ENCODE peak calls at places on chromosomes 6 and 20, in five cellular contexts. One of them, this sample, is unnamed. For H3K4me1, the result is how much of the 10 kb centered on the place peaks cover.

GRCh38 chr6:27178001-27178730 is 69.3 kb upstream of the PRSS16 start:
- DNase-seq in left ventricle myocardium inferior: peak
- DNase-seq in GM23338: peak
- DNase-seq in tibial nerve: peak
- DNase-seq in heart right ventricle: peak
- DNase-seq in this sample: peak

GRCh38 chr20:24780648-24781047 is 168.4 kb upstream of the CST7 start:
- DNase-seq in heart right ventricle: no peak
- DNase-seq in left ventricle myocardium inferior: no peak
- DNase-seq in GM23338: peak
- DNase-seq in tibial nerve: no peak
- DNase-seq in this sample: no peak

GRCh38 chr20:49811825-49812462 is 684 bp upstream of the SLC9A8 start:
- DNase-seq in heart right ventricle: no peak
- DNase-seq in tibial nerve: no peak
- DNase-seq in GM23338: no peak
- DNase-seq in left ventricle myocardium inferior: no peak
- DNase-seq in this sample: no peak

GRCh38 chr6:109892451-109893435 is 85.4 kb upstream of the GPR6 start:
- DNase-seq in left ventricle myocardium inferior: no peak
- DNase-seq in heart right ventricle: no peak
- DNase-seq in GM23338: peak
- DNase-seq in tibial nerve: no peak
- DNase-seq in this sample: no peak

GRCh38 chr20:62832951-62833391 is 16.1 kb downstream of the COL9A3 start:
- DNase-seq in left ventricle myocardium inferior: no peak
- DNase-seq in tibial nerve: no peak
- DNase-seq in heart right ventricle: peak
- DNase-seq in GM23338: no peak
- DNase-seq in this sample: no peak

GRCh38 chr6:64792534-64792933 is 914.5 kb downstream of the EYS start:
- DNase-seq in heart right ventricle: no peak
- DNase-seq in left ventricle myocardium inferior: no peak
- DNase-seq in GM23338: no peak
- DNase-seq in tibial nerve: no peak
- DNase-seq in this sample: no peak

GRCh38 chr6:107504655-107505054 is 14.7 kb downstream of the SOBP start:
- DNase-seq in heart right ventricle: no peak
- DNase-seq in tibial nerve: no peak
- DNase-seq in left ventricle myocardium inferior: no peak
- DNase-seq in GM23338: no peak
- DNase-seq in this sample: no peak

GRCh38 chr6:1901556-1901955 is 291.8 kb downstream of the FOXC1 start:
- DNase-seq in left ventricle myocardium inferior: no peak
- DNase-seq in heart right ventricle: no peak
- DNase-seq in GM23338: no peak
- DNase-seq in tibial nerve: no peak
- DNase-seq in this sample: no peak

GRCh38 chr20:62955519-62956386 is 3.2 kb downstream of the SLC17A9 start:
- DNase-seq in tibial nerve: no peak
- DNase-seq in left ventricle myocardium inferior: no peak
- DNase-seq in GM23338: no peak
- DNase-seq in heart right ventricle: no peak
- DNase-seq in this sample: no peak

GRCh38 chr20:760751-761417 is 7.4 kb downstream of the SLC52A3 start:
- DNase-seq in tibial nerve: no peak
- DNase-seq in left ventricle myocardium inferior: no peak
- DNase-seq in heart right ventricle: peak
- DNase-seq in GM23338: peak
- DNase-seq in this sample: no peak

GRCh38 chr6:144993870-144994269 is 708.7 kb downstream of the UTRN start:
- DNase-seq in left ventricle myocardium inferior: no peak
- DNase-seq in heart right ventricle: no peak
- DNase-seq in GM23338: no peak
- DNase-seq in tibial nerve: no peak
- DNase-seq in this sample: no peak

GRCh38 chr6:128516514-128516898 is 3.9 kb downstream of the PTPRK start:
- DNase-seq in GM23338: peak
- DNase-seq in tibial nerve: no peak
- DNase-seq in heart right ventricle: no peak
- DNase-seq in left ventricle myocardium inferior: no peak
- DNase-seq in this sample: no peak

GRCh38 chr6:77463308-77463880 is at the start of gene HTR1B:
- DNase-seq in tibial nerve: no peak
- DNase-seq in heart right ventricle: no peak
- DNase-seq in GM23338: peak
- DNase-seq in left ventricle myocardium inferior: no peak
- DNase-seq in this sample: no peak

GRCh38 chr6:158663465-158664167 is 13.8 kb downstream of the SYTL3 start:
- DNase-seq in GM23338: peak
- DNase-seq in left ventricle myocardium inferior: no peak
- DNase-seq in heart right ventricle: no peak
- DNase-seq in tibial nerve: no peak
- DNase-seq in this sample: no peak
- H3K4me1 ChIP-seq in GM23338: under half
- H3K4me1 ChIP-seq in left ventricle myocardium inferior: under half
- H3K4me1 ChIP-seq in heart right ventricle: under half
- H3K4me1 ChIP-seq in tibial nerve: under half
- H3K4me1 ChIP-seq in this sample: under half

DNA sequence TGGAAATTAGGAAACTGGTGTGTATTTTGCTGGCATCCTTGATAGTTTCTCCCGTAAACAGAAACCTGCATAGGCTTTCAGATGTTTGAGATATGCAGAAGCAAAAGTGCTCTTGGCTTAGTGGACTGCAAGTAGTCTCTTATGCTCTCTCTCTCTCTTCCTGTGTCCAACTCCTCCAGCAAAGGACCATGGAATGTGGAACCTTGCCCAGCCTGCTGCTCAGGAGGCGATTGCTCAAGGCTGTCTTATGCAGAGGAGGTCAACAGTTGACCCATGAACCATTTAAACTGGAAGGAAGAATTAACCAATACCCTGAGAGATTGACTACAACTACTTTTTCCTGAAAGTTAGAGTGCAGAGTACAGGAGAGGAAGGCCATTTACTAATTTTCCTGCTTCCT is 105.1 kb downstream of the RPS12 start:
- DNase-seq in heart right ventricle: peak
- DNase-seq in tibial nerve: peak
- DNase-seq in GM23338: peak
- DNase-seq in left ventricle myocardium inferior: peak
- DNase-seq in this sample: no peak
- H3K27ac ChIP-seq in heart right ventricle: no peak
- H3K27ac ChIP-seq in tibial nerve: no peak
- H3K27ac ChIP-seq in GM23338: no peak
- H3K27ac ChIP-seq in left ventricle myocardium inferior: peak
- H3K27ac ChIP-seq in this sample: no peak

GRCh38 chr20:31676534-31677030 is 38.9 kb downstream of the COX4I2 start:
- DNase-seq in heart right ventricle: no peak
- DNase-seq in GM23338: no peak
- DNase-seq in left ventricle myocardium inferior: no peak
- DNase-seq in tibial nerve: no peak
- DNase-seq in this sample: no peak

GRCh38 chr20:31674895-31675827 is 37.4 kb downstream of the COX4I2 start:
- DNase-seq in heart right ventricle: peak
- DNase-seq in left ventricle myocardium inferior: peak
- DNase-seq in tibial nerve: peak
- DNase-seq in GM23338: no peak
- DNase-seq in this sample: peak

GRCh38 chr20:31675828-31676533 is 38.3 kb downstream of the COX4I2 start:
- DNase-seq in GM23338: no peak
- DNase-seq in left ventricle myocardium inferior: no peak
- DNase-seq in tibial nerve: no peak
- DNase-seq in heart right ventricle: no peak
- DNase-seq in this sample: peak

GRCh38 chr20:31673435-31673834 is 35.7 kb downstream of the COX4I2 start:
- DNase-seq in GM23338: no peak
- DNase-seq in heart right ventricle: no peak
- DNase-seq in tibial nerve: no peak
- DNase-seq in left ventricle myocardium inferior: no peak
- DNase-seq in this sample: no peak

GRCh38 chr20:31673943-31674463 is 36.3 kb downstream of the COX4I2 start:
- DNase-seq in left ventricle myocardium inferior: no peak
- DNase-seq in GM23338: no peak
- DNase-seq in heart right ventricle: no peak
- DNase-seq in tibial nerve: no peak
- DNase-seq in this sample: no peak
- H3K4me1 ChIP-seq in left ventricle myocardium inferior: half or more
- H3K4me1 ChIP-seq in GM23338: under half
- H3K4me1 ChIP-seq in heart right ventricle: half or more
- H3K4me1 ChIP-seq in tibial nerve: under half
- H3K4me1 ChIP-seq in this sample: half or more

DNA sequence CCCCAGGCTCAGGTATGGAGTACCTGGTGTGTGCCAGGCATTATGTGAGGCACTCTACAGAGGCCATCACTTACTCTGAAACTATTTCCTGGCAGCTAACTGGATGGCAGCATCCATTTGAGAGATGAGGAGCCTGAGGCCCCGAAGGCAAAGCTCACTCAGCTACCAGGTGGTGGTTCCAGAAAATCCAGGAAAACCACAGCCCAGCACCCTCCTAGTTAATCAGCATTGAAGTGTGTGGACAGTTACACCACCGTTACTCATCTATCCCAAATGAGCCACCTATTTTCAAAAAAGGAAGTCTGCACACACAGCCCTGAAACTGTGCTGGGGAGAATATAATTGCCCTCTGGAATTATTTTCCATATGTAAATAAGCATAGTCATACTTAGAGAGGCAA is 67.3 kb downstream of the CNBD2 start:
- DNase-seq in heart right ventricle: no peak
- DNase-seq in GM23338: no peak
- DNase-seq in left ventricle myocardium inferior: no peak
- DNase-seq in tibial nerve: no peak
- DNase-seq in this sample: no peak
- H3K27ac ChIP-seq in heart right ventricle: no peak
- H3K27ac ChIP-seq in GM23338: no peak
- H3K27ac ChIP-seq in left ventricle myocardium inferior: no peak
- H3K27ac ChIP-seq in tibial nerve: no peak
- H3K27ac ChIP-seq in this sample: no peak

GRCh38 chr6:24907959-24908358 is 27.8 kb downstream of the RIPOR2 start:
- DNase-seq in GM23338: no peak
- DNase-seq in heart right ventricle: no peak
- DNase-seq in left ventricle myocardium inferior: no peak
- DNase-seq in tibial nerve: no peak
- DNase-seq in this sample: no peak
- H3K4me1 ChIP-seq in GM23338: under half
- H3K4me1 ChIP-seq in heart right ventricle: under half
- H3K4me1 ChIP-seq in left ventricle myocardium inferior: under half
- H3K4me1 ChIP-seq in tibial nerve: under half
- H3K4me1 ChIP-seq in this sample: half or more

GRCh38 chr6:111605100-111605748 is 454 bp downstream of the TRAF3IP2 start:
- DNase-seq in GM23338: peak
- DNase-seq in tibial nerve: peak
- DNase-seq in left ventricle myocardium inferior: peak
- DNase-seq in heart right ventricle: peak
- DNase-seq in this sample: no peak

GRCh38 chr6:111604259-111605099 is 1.2 kb downstream of the TRAF3IP2 start:
- DNase-seq in tibial nerve: peak
- DNase-seq in heart right ventricle: peak
- DNase-seq in GM23338: peak
- DNase-seq in left ventricle myocardium inferior: peak
- DNase-seq in this sample: no peak

GRCh38 chr6:111603648-111604047 is 2.0 kb downstream of the TRAF3IP2 start:
- DNase-seq in left ventricle myocardium inferior: no peak
- DNase-seq in tibial nerve: no peak
- DNase-seq in GM23338: no peak
- DNase-seq in heart right ventricle: no peak
- DNase-seq in this sample: no peak

GRCh38 chr6:111607279-111607678 is 1.6 kb upstream of the TRAF3IP2 start:
- DNase-seq in tibial nerve: no peak
- DNase-seq in GM23338: no peak
- DNase-seq in heart right ventricle: no peak
- DNase-seq in left ventricle myocardium inferior: no peak
- DNase-seq in this sample: no peak

GRCh38 chr6:111606620-111607115 is 990 bp upstream of the TRAF3IP2 start:
- DNase-seq in tibial nerve: no peak
- DNase-seq in heart right ventricle: no peak
- DNase-seq in left ventricle myocardium inferior: no peak
- DNase-seq in GM23338: no peak
- DNase-seq in this sample: no peak
- H3K27ac ChIP-seq in tibial nerve: no peak
- H3K27ac ChIP-seq in heart right ventricle: no peak
- H3K27ac ChIP-seq in left ventricle myocardium inferior: peak
- H3K27ac ChIP-seq in GM23338: peak
- H3K27ac ChIP-seq in this sample: no peak

DNA sequence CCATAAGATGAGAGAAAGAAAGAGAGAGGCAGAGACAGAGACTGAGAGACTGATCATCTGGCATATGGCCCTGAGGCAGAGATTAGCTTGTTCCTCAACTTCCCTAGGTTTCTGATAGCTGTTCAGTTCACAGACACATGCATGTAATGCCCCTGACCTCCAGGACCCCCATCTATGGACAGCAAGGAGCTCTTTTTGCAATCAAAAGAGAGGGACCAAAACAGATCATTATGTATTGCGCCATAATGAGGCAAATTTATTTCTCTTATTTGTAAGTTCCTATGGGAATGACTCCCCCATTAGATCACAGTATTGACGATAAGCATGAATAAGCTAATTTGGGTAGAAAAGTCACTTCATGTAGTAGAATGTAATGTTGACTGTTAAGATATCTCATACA is 25.6 kb downstream of the KCNQ5 start:
- DNase-seq in left ventricle myocardium inferior: no peak
- DNase-seq in GM23338: no peak
- DNase-seq in tibial nerve: no peak
- DNase-seq in heart right ventricle: no peak
- DNase-seq in this sample: no peak
- H3K4me1 ChIP-seq in left ventricle myocardium inferior: under half
- H3K4me1 ChIP-seq in GM23338: under half
- H3K4me1 ChIP-seq in tibial nerve: under half
- H3K4me1 ChIP-seq in heart right ventricle: under half
- H3K4me1 ChIP-seq in this sample: under half

This sample was measured in effector memory CD4-positive, alpha-beta T cell.